ENCODE peak calls at places on chromosomes 6 and 20, in four cellular contexts. T is GM12878, F is GM12891, U is K562. Q is an unnamed sample.

GRCh38 chr6:159833556-159833955 is 33.5 kb downstream of the PNLDC1 start:
- DNase-seq in U (no peak), T (no peak), F (no peak), Q (no peak)

GRCh38 chr6:123009101-123009500 is 13.1 kb downstream of the CLVS2 start:
- DNase-seq in U (no peak), F (no peak), T (no peak), Q (no peak)

GRCh38 chr6:170031096-170031471 is 259.8 kb downstream of the DLL1 start:
- DNase-seq in T (no peak), F (no peak), U (no peak), Q (no peak)

GRCh38 chr6:57283096-57283495 is 34.3 kb upstream of the PRIM2 start:
- DNase-seq in U (no peak), F (no peak), T (no peak), Q (no peak)

GRCh38 chr6:36386495-36387439 is 702 bp downstream of the ETV7 start:
- DNase-seq in T (no peak), F (no peak), U (peak), Q (no peak)

GRCh38 chr6:21587925-21588811 is 5.4 kb upstream of the SOX4 start:
- DNase-seq in F (peak), U (no peak), T (no peak), Q (peak)

GRCh38 chr20:25195014-25195961 is at the start of gene ENTPD6:
- DNase-seq in F (peak), U (peak), T (peak), Q (peak)

GRCh38 chr6:119012521-119012920 is 65.9 kb downstream of the FAM184A start:
- DNase-seq in U (no peak), F (no peak), T (no peak), Q (no peak)

GRCh38 chr20:14374191-14374590 is 36.8 kb upstream of the FLRT3 start:
- DNase-seq in U (no peak), F (no peak), T (no peak), Q (no peak)

GRCh38 chr20:25325997-25326396 is 64.6 kb downstream of the ABHD12 start:
- DNase-seq in F (no peak), U (no peak), T (no peak), Q (no peak)

GRCh38 chr6:125584468-125584939 is 164.9 kb upstream of the HEY2 start:
- DNase-seq in T (no peak), F (no peak), U (no peak), Q (no peak)

GRCh38 chr6:149963212-149963461 is 606 bp upstream of the ULBP1 start:
- DNase-seq in U (peak), T (no peak), F (no peak), Q (no peak)

GRCh38 chr6:43962458-43962857 is 164.8 kb downstream of the MRPL14 start:
- DNase-seq in T (no peak), U (no peak), F (no peak), Q (no peak)

GRCh38 chr6:44214307-44214706 is 2.4 kb upstream of the MYMX start:
- DNase-seq in F (no peak), U (no peak), T (no peak), Q (no peak)

GRCh38 chr6:12075067-12075563 is 63.0 kb downstream of the HIVEP1 start:
- DNase-seq in T (no peak), U (peak), F (no peak), Q (no peak)

GRCh38 chr20:53945478-53945877 is 124.9 kb downstream of the BCAS1 start:
- DNase-seq in T (no peak), F (no peak), U (no peak), Q (no peak)

GRCh38 chr6:71045296-71045695 is 88.4 kb upstream of the B3GAT2 start:
- DNase-seq in T (no peak), U (no peak), F (no peak), Q (no peak)
- TF ChIP-seq POLR2AphosphoS5 in T (no peak), U (no peak), F (no peak), Q (no peak)

DNA sequence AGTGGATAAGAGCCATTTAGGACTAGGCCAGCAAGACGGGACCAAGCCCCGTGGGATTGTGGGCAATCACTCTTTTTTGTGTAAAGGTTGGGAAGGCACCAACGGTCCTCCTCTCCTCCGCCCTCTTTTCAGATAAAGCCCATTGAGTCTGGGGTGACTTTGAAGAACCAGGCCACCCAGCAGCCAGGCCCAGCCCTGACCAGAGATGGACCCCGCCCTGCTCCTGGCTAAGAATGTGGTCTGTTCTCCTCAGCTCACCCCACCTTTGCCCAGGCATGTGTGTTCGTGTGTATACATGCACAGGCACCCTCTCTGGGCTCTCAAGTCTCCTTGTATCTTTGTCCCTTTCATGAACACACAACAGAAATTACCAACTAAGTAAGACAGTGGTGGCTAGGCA is 9.1 kb downstream of the SDC4 start:
- DNase-seq in F (no peak), U (peak), T (no peak), Q (no peak)
- TF ChIP-seq SPI1 in F (no peak), U (no peak), T (no peak), Q (no peak)

GRCh38 chr20:51335329-51335841 is 207.1 kb downstream of the NFATC2 start:
- DNase-seq in T (no peak), U (no peak), F (no peak), Q (no peak)

GRCh38 chr20:51333446-51333845 is 209.1 kb downstream of the NFATC2 start:
- DNase-seq in T (no peak), U (no peak), F (no peak), Q (no peak)

GRCh38 chr20:51333971-51334370 is 208.5 kb downstream of the NFATC2 start:
- DNase-seq in U (no peak), T (no peak), F (no peak), Q (no peak)

GRCh38 chr20:51337126-51337805 is 205.3 kb downstream of the NFATC2 start:
- DNase-seq in U (no peak), F (no peak), T (no peak), Q (no peak)

DNA sequence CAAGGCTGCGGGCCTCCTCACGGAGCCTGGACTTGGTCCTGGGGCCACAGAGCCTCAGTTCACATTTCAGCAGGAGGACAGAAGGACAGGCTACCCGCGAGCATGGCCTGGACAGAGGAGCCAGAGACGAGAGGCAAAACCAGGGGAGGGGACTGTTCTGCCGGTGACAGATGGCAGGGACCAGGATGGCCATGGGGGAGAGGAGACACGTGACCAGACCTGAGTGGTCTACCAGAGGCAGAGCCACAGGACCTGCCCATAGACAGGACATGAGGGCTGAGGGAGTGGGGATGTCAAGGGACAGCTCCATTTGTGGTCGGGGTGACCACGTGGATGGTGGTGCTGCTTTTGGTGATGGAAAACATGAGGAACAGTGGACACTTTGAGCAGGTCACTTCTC is 207.9 kb downstream of the NFATC2 start:
- DNase-seq in T (no peak), U (no peak), F (no peak), Q (no peak)
- TF ChIP-seq POLR2AphosphoS5 in T (no peak), U (no peak), F (no peak), Q (no peak)

GRCh38 chr6:53943410-53943809 is 148.6 kb downstream of the LRRC1 start:
- DNase-seq in U (no peak), T (no peak), F (no peak), Q (no peak)
- TF ChIP-seq SPI1 in U (no peak), T (no peak), F (no peak), Q (no peak)

Q was measured in HL-60.